ENCODE peak calls at places on chromosomes 3 and 15, in eight cellular contexts. E, U, O, F, A, H, T and Z are unnamed samples.

GRCh38 chr15:72175186-72176044 is 22.2 kb downstream of the GRAMD2A start:
- DNase-seq in E (no peak), U (no peak), O (no peak), F (no peak), A (no peak), H (no peak), T (no peak), Z (no peak)

GRCh38 chr3:111859061-111859973 is at the start of gene PHLDB2:
- DNase-seq in E (peak), U (peak), O (peak), F (peak), A (no peak), H (no peak), T (no peak), Z (peak)

GRCh38 chr3:45026038-45026437 is at the start of gene CLEC3B:
- DNase-seq in E (no peak), U (no peak), O (no peak), F (no peak), A (no peak), H (no peak), T (no peak), Z (no peak)

GRCh38 chr15:89672221-89673161 is 6.7 kb downstream of the PLIN1 start:
- DNase-seq in E (no peak), U (no peak), O (no peak), F (no peak), A (no peak), H (no peak), T (no peak), Z (peak)

GRCh38 chr3:196486263-196486662 is 17.3 kb downstream of the RNF168 start:
- DNase-seq in E (no peak), U (peak), O (no peak), F (peak), A (no peak), H (no peak), T (no peak), Z (no peak)

GRCh38 chr3:183275418-183275817 is 22.4 kb downstream of the B3GNT5 start:
- DNase-seq in E (peak), U (peak), O (no peak), F (no peak), A (no peak), H (no peak), T (no peak), Z (no peak)

GRCh38 chr3:13667330-13667729 is 118.4 kb downstream of the FBLN2 start:
- DNase-seq in E (no peak), U (no peak), O (no peak), F (no peak), A (no peak), H (no peak), T (no peak), Z (no peak)

GRCh38 chr3:175238848-175239247 is 379.7 kb downstream of the NAALADL2 start:
- DNase-seq in E (no peak), U (no peak), O (no peak), F (no peak), A (no peak), H (no peak), T (no peak), Z (no peak)

GRCh38 chr15:39171944-39172368 is 408.9 kb upstream of the THBS1 start:
- DNase-seq in E (peak), U (peak), O (peak), F (peak), A (peak), H (peak), T (peak), Z (peak)

GRCh38 chr3:125150525-125151436 is 61.8 kb downstream of the SLC12A8 start:
- DNase-seq in E (peak), U (peak), O (peak), F (peak), A (peak), H (no peak), T (no peak), Z (peak)

GRCh38 chr3:59559721-59560514 is 510.1 kb upstream of the CFAP20DC start:
- DNase-seq in E (peak), U (peak), O (no peak), F (no peak), A (no peak), H (no peak), T (no peak), Z (no peak)

GRCh38 chr15:91821458-91821857 is 32.0 kb upstream of the SLCO3A1 start:
- DNase-seq in E (no peak), U (no peak), O (no peak), F (no peak), A (no peak), H (no peak), T (no peak), Z (no peak)

GRCh38 chr3:98986073-98986472 is 84.6 kb upstream of the DCBLD2 start:
- DNase-seq in E (peak), U (no peak), O (peak), F (no peak), A (peak), H (no peak), T (peak), Z (no peak)

GRCh38 chr3:66077973-66078372 is 39.3 kb upstream of the MAGI1 start:
- DNase-seq in E (no peak), U (no peak), O (no peak), F (no peak), A (no peak), H (no peak), T (no peak), Z (no peak)

GRCh38 chr3:51691021-51691420 is 15.8 kb upstream of the GRM2 start:
- DNase-seq in E (no peak), U (no peak), O (no peak), F (no peak), A (no peak), H (no peak), T (no peak), Z (no peak)

GRCh38 chr15:96359772-96360498 is 29.4 kb downstream of the NR2F2 start:
- DNase-seq in E (no peak), U (no peak), O (no peak), F (no peak), A (no peak), H (no peak), T (no peak), Z (peak)

GRCh38 chr3:123409443-123410148 is 39.3 kb downstream of the ADCY5 start:
- DNase-seq in E (peak), U (no peak), O (no peak), F (no peak), A (no peak), H (no peak), T (no peak), Z (no peak)

GRCh38 chr3:123405936-123406510 is 42.9 kb downstream of the ADCY5 start:
- DNase-seq in E (no peak), U (no peak), O (no peak), F (no peak), A (no peak), H (no peak), T (no peak), Z (no peak)

GRCh38 chr3:123404391-123404790 is 44.5 kb downstream of the ADCY5 start:
- DNase-seq in E (no peak), U (no peak), O (no peak), F (no peak), A (no peak), H (no peak), T (no peak), Z (no peak)

GRCh38 chr3:123405021-123405420 is 43.9 kb downstream of the ADCY5 start:
- DNase-seq in E (no peak), U (no peak), O (no peak), F (no peak), A (no peak), H (no peak), T (no peak), Z (no peak)

DNA sequence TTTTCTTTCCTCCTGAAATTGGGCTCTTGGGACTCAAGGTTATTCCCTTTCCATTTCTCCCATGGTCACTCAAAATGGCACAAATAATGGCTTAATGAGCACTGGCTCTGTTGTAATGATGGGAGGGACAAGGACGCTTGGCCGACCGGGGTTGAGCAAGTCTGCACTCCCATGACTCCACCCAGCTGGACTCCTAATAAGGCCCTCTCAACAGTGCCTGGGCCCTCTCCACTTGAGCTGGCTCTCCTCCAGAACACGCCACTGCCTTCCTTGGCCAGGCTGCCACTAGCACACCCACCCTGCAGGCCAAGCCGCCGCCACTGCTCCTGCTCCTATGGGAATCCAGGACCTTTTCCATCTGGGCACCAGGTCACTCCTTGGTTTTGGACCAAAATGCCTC is 42.3 kb downstream of the ADCY5 start:
- DNase-seq in E (no peak), U (no peak), O (no peak), F (no peak), A (no peak), H (no peak), T (no peak), Z (no peak)
- TF ChIP-seq MAX in E (no peak), U (no peak), O (no peak), F (no peak), A (no peak), H (no peak), T (no peak), Z (no peak)

GRCh38 chr3:171156455-171157005 is 130.0 kb upstream of the SLC2A2 start:
- DNase-seq in E (peak), U (no peak), O (peak), F (no peak), A (no peak), H (no peak), T (no peak), Z (no peak)
- TF ChIP-seq MAX in E (no peak), U (no peak), O (no peak), F (no peak), A (no peak), H (no peak), T (no peak), Z (no peak)

GRCh38 chr3:133213942-133214341 is 175.8 kb downstream of the TMEM108 start:
- DNase-seq in E (no peak), U (no peak), O (no peak), F (no peak), A (no peak), H (no peak), T (no peak), Z (no peak)
- TF ChIP-seq MAX in E (no peak), U (no peak), O (no peak), F (no peak), A (no peak), H (no peak), T (no peak), Z (no peak)

GRCh38 chr15:34618073-34618472 is 34.6 kb upstream of the GOLGA8B start:
- DNase-seq in E (no peak), U (no peak), O (no peak), F (no peak), A (no peak), H (no peak), T (no peak), Z (no peak)

GRCh38 chr15:34613997-34614396 is 30.5 kb upstream of the GOLGA8B start:
- DNase-seq in E (no peak), U (no peak), O (no peak), F (no peak), A (no peak), H (no peak), T (no peak), Z (no peak)

GRCh38 chr15:34620122-34620521 is 36.7 kb upstream of the GOLGA8B start:
- DNase-seq in E (no peak), U (no peak), O (no peak), F (no peak), A (no peak), H (no peak), T (no peak), Z (no peak)

GRCh38 chr15:34619151-34619550 is 35.7 kb upstream of the GOLGA8B start:
- DNase-seq in E (no peak), U (no peak), O (no peak), F (no peak), A (no peak), H (no peak), T (no peak), Z (no peak)

DNA sequence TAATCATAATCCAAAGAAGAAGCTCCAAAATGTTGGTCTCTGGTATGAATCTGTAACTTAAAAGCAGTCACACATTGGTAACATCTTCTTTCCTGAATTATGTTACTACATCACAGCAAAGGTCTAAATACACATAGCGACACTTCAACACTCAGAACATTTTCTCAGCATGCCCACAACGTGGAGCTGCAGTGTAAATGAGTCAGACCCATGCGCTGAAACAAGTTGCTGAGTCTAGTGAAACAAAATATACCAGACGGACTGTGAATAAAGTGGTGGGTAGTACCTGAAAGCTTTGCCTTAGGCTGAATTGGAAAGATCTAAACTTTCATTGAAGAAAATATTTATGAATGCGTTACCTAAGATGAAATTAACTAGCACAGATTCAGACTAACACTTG is 33.2 kb upstream of the GOLGA8B start:
- DNase-seq in E (peak), U (peak), O (peak), F (no peak), A (peak), H (no peak), T (no peak), Z (no peak)
- TF ChIP-seq MAX in E (no peak), U (no peak), O (no peak), F (no peak), A (no peak), H (no peak), T (no peak), Z (no peak)

GRCh38 chr15:59186501-59186900 is 20.1 kb upstream of the LDHAL6B start:
- DNase-seq in E (peak), U (no peak), O (no peak), F (no peak), A (no peak), H (no peak), T (no peak), Z (no peak)
- TF ChIP-seq MAX in E (no peak), U (no peak), O (no peak), F (no peak), A (no peak), H (no peak), T (no peak), Z (no peak)

DNA sequence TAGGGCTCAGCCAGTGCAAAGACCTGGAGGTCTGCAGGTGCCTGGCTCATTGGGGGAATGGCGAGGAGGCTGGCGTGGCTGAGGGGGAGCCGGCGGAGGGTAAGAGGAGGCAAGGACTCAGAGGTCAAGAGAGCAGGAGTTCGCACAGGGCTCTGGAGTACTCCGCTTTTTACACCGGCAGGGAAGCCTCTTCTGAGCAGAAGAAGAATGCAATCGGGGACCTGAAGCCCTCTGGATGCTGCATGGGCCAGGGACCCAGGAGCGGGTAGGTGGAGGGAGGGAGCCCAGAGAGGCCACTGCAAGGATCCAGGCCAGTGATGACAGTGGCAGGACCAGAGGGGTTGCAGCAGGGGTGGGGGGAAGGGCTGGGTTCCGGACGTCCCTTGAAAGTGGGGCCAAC is 70.4 kb upstream of the TAMM41 start:
- DNase-seq in E (no peak), U (no peak), O (no peak), F (no peak), A (no peak), H (no peak), T (no peak), Z (no peak)
- TF ChIP-seq MAX in E (no peak), U (no peak), O (no peak), F (no peak), A (no peak), H (no peak), T (no peak), Z (no peak)

GRCh38 chr3:115040673-115041286 is 106.3 kb downstream of the ZBTB20 start:
- DNase-seq in E (peak), U (peak), O (peak), F (peak), A (no peak), H (peak), T (no peak), Z (peak)

GRCh38 chr3:115038831-115039230 is 108.3 kb downstream of the ZBTB20 start:
- DNase-seq in E (peak), U (no peak), O (no peak), F (no peak), A (no peak), H (no peak), T (no peak), Z (no peak)

DNA sequence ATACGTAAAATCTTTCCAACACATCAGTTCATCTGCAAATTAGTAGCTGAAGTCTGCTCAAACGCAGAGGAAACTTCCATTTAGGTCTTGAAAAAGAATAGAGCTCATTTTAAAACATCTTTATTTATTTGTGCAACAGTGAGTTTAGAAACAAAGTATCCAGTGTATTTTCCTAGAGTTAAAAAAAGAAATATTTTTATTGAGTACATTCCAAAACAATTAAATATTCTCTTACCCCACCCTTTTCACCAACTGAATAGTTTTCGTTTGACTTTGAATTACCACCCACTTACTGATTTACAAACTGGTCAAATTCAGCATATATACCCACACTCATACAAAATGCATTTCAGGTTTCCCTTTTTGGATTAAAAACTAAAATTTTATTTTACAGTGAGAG is 104.7 kb downstream of the ZBTB20 start:
- DNase-seq in E (no peak), U (no peak), O (no peak), F (no peak), A (no peak), H (no peak), T (no peak), Z (no peak)
- TF ChIP-seq MAX in E (no peak), U (no peak), O (no peak), F (no peak), A (no peak), H (no peak), T (no peak), Z (no peak)

DNA sequence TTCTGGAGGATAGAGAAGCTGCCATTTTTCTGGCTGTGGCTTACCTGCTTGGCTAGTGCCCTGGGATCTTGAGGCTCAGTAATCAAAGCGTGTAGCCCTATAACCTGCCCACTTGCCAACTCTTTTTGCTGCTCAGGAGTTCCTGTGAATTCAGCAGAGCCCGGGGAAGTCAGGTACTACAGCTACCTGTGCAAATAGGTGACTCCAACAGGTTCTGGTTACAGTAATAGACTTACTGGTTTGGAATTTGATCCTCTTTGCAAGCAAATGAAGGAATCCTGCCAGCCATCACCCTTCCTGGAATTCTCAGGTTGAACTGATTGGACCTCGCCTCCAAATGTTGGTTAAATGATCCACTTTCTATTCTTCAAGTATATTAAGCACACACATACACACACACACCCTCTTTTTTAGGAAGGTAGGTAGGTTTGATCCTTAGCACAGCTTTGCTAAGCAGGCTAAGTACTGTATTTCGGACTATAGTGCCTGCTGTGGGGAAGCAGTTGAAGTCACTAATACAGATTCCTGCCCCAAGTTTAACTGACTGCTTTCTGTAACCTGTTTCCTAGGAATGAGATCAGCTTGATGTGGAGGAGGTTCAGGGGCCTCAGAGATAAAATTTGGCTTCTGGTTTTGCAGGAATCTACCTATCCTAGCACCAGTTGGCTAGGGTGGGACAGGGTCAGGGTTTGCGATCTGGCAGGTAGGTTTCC is 2.3 kb downstream of the PPCDC start:
- DNase-seq in E (no peak), U (no peak), O (no peak), F (no peak), A (no peak), H (no peak), T (no peak), Z (no peak)
- TF ChIP-seq MAX in E (no peak), U (no peak), O (no peak), F (no peak), A (no peak), H (no peak), T (no peak), Z (no peak)